ENCODE peak calls at places on chromosomes 13 and 19, in four cellular contexts. X is stomach, T is cardiac muscle cell, U is IMR-90. N is an unnamed sample. For H3K4me1, the result is how much of the 10 kb centered on the place peaks cover.

GRCh38 chr19:55165952-55166529 is 372 bp downstream of the DNAAF3 start:
- DNase-seq in X (peak), U (peak), T (peak), N (peak)

GRCh38 chr13:57632276-57633140 is 964 bp downstream of the PCDH17 start:
- DNase-seq in T (peak), X (no peak), U (no peak), N (peak)

GRCh38 chr19:51552996-51553725 is 17.9 kb upstream of the ZNF175 start:
- DNase-seq in T (peak), X (peak), U (peak), N (peak)

GRCh38 chr13:39603424-39603947 is 493 bp upstream of the LHFPL6 start:
- DNase-seq in T (peak), U (peak), X (no peak), N (no peak)

GRCh38 chr19:9945319-9945966 is 9.1 kb upstream of the OLFM2 start:
- DNase-seq in U (peak), T (peak), X (peak), N (peak)

GRCh38 chr19:13381827-13382632 is 124.2 kb downstream of the CACNA1A start:
- DNase-seq in T (peak), U (peak), X (no peak), N (no peak)

GRCh38 chr13:49271264-49271663 is 23.5 kb downstream of the CDADC1 start:
- DNase-seq in X (no peak), T (no peak), U (no peak), N (no peak)

GRCh38 chr19:7550987-7551761 is 15.7 kb downstream of the PNPLA6 start:
- DNase-seq in U (peak), X (peak), T (peak), N (peak)

GRCh38 chr13:50847501-50847900 is 4.0 kb upstream of the DLEU7 start:
- DNase-seq in X (no peak), U (no peak), T (no peak), N (no peak)

GRCh38 chr19:44943801-44944249 is 1.8 kb downstream of the APOC4 start:
- DNase-seq in U (no peak), T (no peak), X (peak), N (peak)

GRCh38 chr19:17548145-17548544 is 7.3 kb upstream of the COLGALT1 start:
- DNase-seq in X (no peak), U (no peak), T (no peak), N (no peak)

GRCh38 chr13:31174018-31174417 is 12.3 kb upstream of the HSPH1 start:
- DNase-seq in X (no peak), U (peak), T (peak), N (no peak)

GRCh38 chr19:15447057-15447456 is 2.7 kb downstream of the WIZ start:
- DNase-seq in U (no peak), T (no peak), X (no peak), N (no peak)

GRCh38 chr19:15253513-15253912 is 21.3 kb upstream of the EPHX3 start:
- DNase-seq in T (no peak), X (no peak), U (no peak), N (no peak)

GRCh38 chr13:84973661-84974060 is 825.6 kb downstream of the SLITRK6 start:
- DNase-seq in U (no peak), X (no peak), T (no peak), N (no peak)

GRCh38 chr19:45474191-45474940 is 6.6 kb downstream of the FOSB start:
- DNase-seq in X (no peak), T (peak), U (peak), N (no peak)

GRCh38 chr13:62360609-62361008 is 945.0 kb upstream of the PCDH20 start:
- DNase-seq in U (no peak), X (no peak), T (no peak), N (no peak)

GRCh38 chr13:62356977-62357376 is 941.3 kb upstream of the PCDH20 start:
- DNase-seq in U (peak), T (no peak), X (no peak), N (no peak)

GRCh38 chr13:62358646-62358932 is 942.9 kb upstream of the PCDH20 start:
- DNase-seq in U (no peak), X (no peak), T (no peak), N (no peak)

GRCh38 chr13:62357887-62358645 is 942.4 kb upstream of the PCDH20 start:
- DNase-seq in U (peak), X (no peak), T (peak), N (no peak)
- TF ChIP-seq CTCF in U (peak), X (peak), T (peak), N (no peak)

GRCh38 chr19:1035998-1036621 is 3.8 kb upstream of the ABCA7 start:
- DNase-seq in X (no peak), T (no peak), U (no peak), N (no peak)
- H3K4me1 ChIP-seq in X (under half), T (under half), U (under half), N (under half)

DNA sequence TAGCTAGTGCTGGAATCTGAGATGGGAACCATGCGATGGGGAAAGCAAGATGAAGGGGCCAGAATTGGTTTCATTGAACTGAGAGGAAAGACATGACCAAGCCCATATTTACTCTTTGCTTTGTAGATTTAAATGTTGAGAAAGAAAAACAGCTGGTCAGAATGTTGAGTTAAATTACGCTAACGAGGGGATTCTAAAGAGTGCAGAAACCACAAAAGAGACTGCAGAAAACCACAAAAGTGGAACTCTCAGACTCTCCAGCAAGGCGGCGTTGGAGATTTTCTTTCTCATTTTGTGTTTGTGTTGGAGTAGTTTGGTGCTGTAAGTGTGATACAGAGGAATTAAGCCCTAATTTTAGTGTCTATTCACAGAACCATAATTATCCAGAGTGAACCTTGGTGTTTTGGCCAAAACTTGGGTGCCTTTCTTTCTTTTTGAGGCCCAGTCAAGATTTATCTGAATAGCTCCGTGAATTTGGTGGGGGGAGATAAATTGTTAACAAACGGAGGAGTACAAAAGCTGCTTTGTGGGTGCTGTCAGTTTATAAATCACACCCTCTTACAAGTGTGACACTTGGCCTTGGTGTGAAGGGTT is 26.3 kb downstream of the SAE1 start:
- DNase-seq in U (no peak), X (no peak), T (peak), N (no peak)
- TF ChIP-seq CTCF in U (no peak), X (no peak), T (no peak), N (no peak)

GRCh38 chr19:42279902-42280760 is 11.1 kb downstream of the CIC start:
- DNase-seq in U (peak), X (peak), T (peak), N (peak)

GRCh38 chr19:42280761-42281174 is 11.7 kb downstream of the CIC start:
- DNase-seq in T (no peak), U (peak), X (no peak), N (peak)

GRCh38 chr19:42282810-42283247 is 13.8 kb downstream of the CIC start:
- DNase-seq in X (no peak), T (no peak), U (no peak), N (no peak)

GRCh38 chr19:42282036-42282762 is 13.1 kb downstream of the CIC start:
- DNase-seq in U (peak), X (no peak), T (no peak), N (peak)

GRCh38 chr19:42281175-42282035 is 12.4 kb downstream of the CIC start:
- DNase-seq in U (peak), X (no peak), T (peak), N (peak)
- H3K4me1 ChIP-seq in U (half or more), X (half or more), T (half or more), N (half or more)